ENCODE peak calls at places on chromosomes 11 and 22, in nine cellular contexts. R, D, H, C, U, O, E, M and Q are unnamed samples. For H3K9me3, the result is how much of the 10 kb centered on the place peaks cover.

GRCh38 chr11:73812234-73812633 is 24.6 kb downstream of the MRPL48 start:
- DNase-seq in M (no peak), E (no peak), O (no peak), C (no peak), U (no peak), R (no peak), D (no peak), H (no peak), Q (no peak)

GRCh38 chr11:65541093-65542010 is 16.5 kb downstream of the SCYL1 start:
- DNase-seq in M (no peak), U (no peak), D (no peak), C (no peak), R (no peak), E (no peak), O (no peak), H (no peak), Q (no peak)

GRCh38 chr11:57321388-57321995 is 3.3 kb downstream of the TNKS1BP1 start:
- DNase-seq in E (no peak), H (no peak), C (no peak), U (no peak), R (no peak), D (no peak), M (no peak), O (no peak), Q (no peak)

GRCh38 chr22:39219071-39220050 is 25.4 kb downstream of the PDGFB start:
- DNase-seq in U (no peak), O (peak), H (no peak), D (peak), C (no peak), E (no peak), M (no peak), R (peak), Q (no peak)

GRCh38 chr11:85809881-85810280 is 1.1 kb downstream of the SYTL2 start:
- DNase-seq in E (no peak), H (no peak), C (peak), R (peak), U (no peak), O (no peak), D (peak), M (no peak), Q (no peak)

GRCh38 chr11:120832609-120833221 is 191.2 kb upstream of the TBCEL start:
- DNase-seq in C (no peak), U (no peak), O (no peak), E (peak), D (peak), M (no peak), H (no peak), R (no peak), Q (no peak)

GRCh38 chr11:101866619-101867491 is 48.0 kb upstream of the CEP126 start:
- DNase-seq in E (no peak), U (peak), C (no peak), H (peak), M (no peak), O (no peak), R (no peak), D (no peak), Q (no peak)

GRCh38 chr11:133134561-133135173 is 397.6 kb downstream of the OPCML start:
- DNase-seq in R (peak), E (peak), O (peak), M (no peak), H (peak), C (no peak), U (peak), D (peak), Q (peak)

GRCh38 chr11:59962103-59962474 is 1.7 kb upstream of the OOSP4A start:
- DNase-seq in O (no peak), R (no peak), M (no peak), U (no peak), E (no peak), H (no peak), D (no peak), C (no peak), Q (no peak)

GRCh38 chr11:59960502-59961381 is 3.1 kb upstream of the OOSP4A start:
- DNase-seq in C (no peak), M (no peak), U (no peak), R (peak), D (no peak), E (no peak), H (no peak), O (no peak), Q (no peak)

GRCh38 chr11:59965424-59965823 is 1.6 kb downstream of the OOSP4A start:
- DNase-seq in H (no peak), D (no peak), U (no peak), M (no peak), E (no peak), R (no peak), O (no peak), C (no peak), Q (no peak)

GRCh38 chr11:59967677-59968394 is 4.0 kb downstream of the OOSP4A start:
- DNase-seq in D (no peak), E (no peak), C (no peak), H (no peak), M (no peak), U (no peak), R (no peak), O (no peak), Q (no peak)

GRCh38 chr11:59963733-59964132 is at the start of gene OOSP4A:
- DNase-seq in R (no peak), D (no peak), O (no peak), M (no peak), U (no peak), H (no peak), C (no peak), E (no peak), Q (no peak)
- H3K9me3 ChIP-seq in R (under half), D (under half), O (under half), M (under half), U (under half), H (under half), C (under half), E (under half), Q (under half)

DNA sequence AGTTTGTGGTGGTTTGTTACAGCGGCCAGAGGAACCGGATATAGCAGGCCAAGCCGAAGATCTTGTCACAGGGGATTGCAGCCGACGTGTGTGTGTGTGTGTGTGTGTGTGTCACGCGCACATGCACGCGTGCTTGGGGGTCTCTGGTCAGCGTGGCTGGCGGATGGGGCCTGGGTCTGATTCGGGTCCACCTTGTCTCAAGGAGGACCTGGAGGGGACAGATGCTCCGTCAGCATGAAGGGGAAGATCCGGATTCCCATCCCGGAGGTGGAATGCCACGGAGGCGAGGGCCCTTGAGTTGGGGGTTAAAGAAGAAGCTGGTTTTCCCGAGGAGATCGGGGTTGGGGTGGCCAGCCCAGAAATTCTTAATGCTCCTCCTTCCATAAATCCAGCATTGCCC is 1237.8 kb downstream of the BRD1 start:
- DNase-seq in U (no peak), R (no peak), D (no peak), E (no peak), C (no peak), M (no peak), O (no peak), H (no peak), Q (no peak)
- H3K9me3 ChIP-seq in U (under half), R (under half), D (under half), E (under half), C (under half), M (under half), O (under half), H (under half), Q (under half)

GRCh38 chr11:31808268-31808667 is 2.9 kb downstream of the PAX6 start:
- DNase-seq in O (no peak), D (no peak), M (no peak), R (no peak), E (no peak), U (no peak), C (no peak), H (no peak), Q (no peak)
- H3K9me3 ChIP-seq in O (under half), D (under half), M (under half), R (under half), E (under half), U (under half), C (under half), H (under half), Q (under half)

DNA sequence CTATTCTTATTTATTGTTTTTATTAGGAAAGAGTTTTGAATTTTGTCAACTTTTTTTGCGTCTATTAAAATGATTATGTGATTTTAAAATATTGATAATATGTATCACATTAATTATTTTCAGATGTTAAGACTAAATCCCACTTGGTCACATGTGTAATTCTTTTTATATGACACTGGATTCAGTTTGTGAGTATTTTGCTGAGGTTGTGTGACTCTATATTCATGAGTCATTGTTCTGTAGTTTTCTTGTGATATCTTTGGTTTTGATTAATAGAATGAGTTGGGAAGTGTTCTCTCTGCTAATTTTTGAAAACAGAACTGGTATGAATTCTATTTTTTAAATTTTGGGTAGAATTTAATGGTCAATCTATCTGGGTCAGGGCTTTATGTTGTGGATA is 317.9 kb downstream of the ETS1 start:
- DNase-seq in O (no peak), U (no peak), C (no peak), H (peak), E (no peak), D (no peak), M (no peak), R (no peak), Q (no peak)
- H3K9me3 ChIP-seq in O (under half), U (under half), C (under half), H (under half), E (under half), D (under half), M (under half), R (under half), Q (under half)

GRCh38 chr22:48721394-48721666 is 1106.3 kb downstream of the BRD1 start:
- DNase-seq in M (no peak), H (no peak), U (no peak), E (no peak), O (no peak), D (no peak), C (no peak), R (no peak), Q (no peak)
- H3K9me3 ChIP-seq in M (under half), H (under half), U (under half), E (under half), O (under half), D (under half), C (under half), R (under half), Q (under half)

DNA sequence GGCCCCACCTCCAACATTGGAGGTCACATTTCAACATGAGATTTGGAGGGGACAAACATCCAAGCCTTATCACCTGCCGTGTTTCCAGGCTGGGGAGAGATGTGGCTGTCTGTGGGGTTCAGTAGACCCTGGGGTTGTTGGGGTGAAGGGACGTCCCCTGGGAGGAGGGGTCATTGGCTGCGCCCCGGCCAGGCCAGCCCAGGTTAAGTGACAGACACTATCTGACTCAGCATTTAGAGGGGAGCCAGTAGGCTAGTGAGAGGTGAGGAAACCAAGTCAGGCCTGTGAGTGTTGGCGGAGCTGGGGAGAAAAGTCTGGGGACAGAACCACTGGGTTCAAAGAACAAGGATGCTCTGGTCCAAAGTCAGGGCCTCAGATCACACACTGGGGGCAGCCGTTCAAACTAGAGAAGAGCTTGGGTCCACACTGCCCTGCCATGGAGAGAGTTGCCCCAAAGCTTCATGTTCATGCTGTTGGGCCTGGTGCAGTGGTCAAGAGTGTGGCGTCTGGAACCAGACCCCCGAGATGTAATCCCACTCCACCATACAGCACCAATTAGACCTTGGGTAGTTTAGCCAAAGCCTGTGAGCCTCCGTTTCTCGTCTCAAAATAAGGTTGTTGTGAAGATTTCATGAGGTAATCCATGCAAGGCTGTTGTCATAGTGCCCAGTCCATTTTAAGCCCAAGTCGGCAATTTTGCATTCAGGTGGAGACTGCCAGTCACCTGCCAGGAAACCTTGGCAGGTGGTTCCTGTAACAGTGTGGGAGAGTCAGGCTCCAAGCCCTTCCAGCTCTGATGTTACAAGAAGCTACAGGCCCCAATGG is 1289.6 kb downstream of the TBC1D22A start:
- DNase-seq in M (no peak), H (no peak), E (no peak), R (no peak), C (no peak), O (no peak), D (no peak), U (no peak), Q (no peak)
- H3K9me3 ChIP-seq in M (under half), H (under half), E (under half), R (under half), C (under half), O (under half), D (under half), U (under half), Q (under half)